ENCODE peak calls at places on chromosomes 5 and 9, in four cellular contexts. One of them, this sample, is unnamed.

GRCh38 chr5:157215143-157215825 is 34.6 kb downstream of the ITK start:
- DNase-seq in K562: no peak
- DNase-seq in HepG2: no peak
- DNase-seq in GM12878: peak; percentile 61
- DNase-seq in this sample: no peak

GRCh38 chr5:24208540-24209141 is 436.1 kb downstream of the CDH10 start:
- DNase-seq in K562: no peak
- DNase-seq in HepG2: no peak
- DNase-seq in GM12878: no peak
- DNase-seq in this sample: peak; percentile 13

GRCh38 chr5:56641635-56642255 is 173.6 kb upstream of the MAP3K1 start:
- DNase-seq in GM12878: no peak
- DNase-seq in HepG2: no peak
- DNase-seq in K562: no peak
- DNase-seq in this sample: no peak

GRCh38 chr9:120894404-120895226 is 17.6 kb upstream of the PHF19 start:
- DNase-seq in HepG2: no peak
- DNase-seq in GM12878: no peak
- DNase-seq in K562: peak; percentile 24
- DNase-seq in this sample: peak; percentile 65

GRCh38 chr5:142542906-142543305 is 143.0 kb downstream of the FGF1 start:
- DNase-seq in K562: no peak
- DNase-seq in GM12878: no peak
- DNase-seq in HepG2: no peak
- DNase-seq in this sample: no peak

GRCh38 chr5:133274597-133274935 is 222.8 kb downstream of the HSPA4 start:
- DNase-seq in HepG2: peak; percentile 68
- DNase-seq in K562: no peak
- DNase-seq in GM12878: no peak
- DNase-seq in this sample: no peak

GRCh38 chr5:72067682-72068470 is 39.4 kb upstream of the MAP1B start:
- DNase-seq in GM12878: no peak
- DNase-seq in HepG2: no peak
- DNase-seq in K562: peak; percentile 45
- DNase-seq in this sample: no peak

GRCh38 chr9:88587885-88588628 is 53.1 kb downstream of the NXNL2 start:
- DNase-seq in HepG2: no peak
- DNase-seq in GM12878: no peak
- DNase-seq in K562: no peak
- DNase-seq in this sample: no peak

GRCh38 chr5:34660444-34660843 is 4.3 kb downstream of the RAI14 start:
- DNase-seq in GM12878: no peak
- DNase-seq in K562: no peak
- DNase-seq in HepG2: no peak
- DNase-seq in this sample: no peak

GRCh38 chr9:79390077-79390673 is 181.6 kb upstream of the TLE4 start:
- DNase-seq in HepG2: no peak
- DNase-seq in K562: no peak
- DNase-seq in GM12878: no peak
- DNase-seq in this sample: no peak

GRCh38 chr5:179137643-179138567 is 77.7 kb downstream of the ZNF354C start:
- DNase-seq in HepG2: no peak
- DNase-seq in K562: no peak
- DNase-seq in GM12878: no peak
- DNase-seq in this sample: no peak

GRCh38 chr5:55959208-55959607 is 35.6 kb downstream of the IL6ST start:
- DNase-seq in HepG2: no peak
- DNase-seq in GM12878: no peak
- DNase-seq in K562: no peak
- DNase-seq in this sample: no peak

GRCh38 chr9:14245901-14246525 is 67.9 kb downstream of the NFIB start:
- DNase-seq in HepG2: no peak
- DNase-seq in GM12878: no peak
- DNase-seq in K562: no peak
- DNase-seq in this sample: no peak

GRCh38 chr5:36734422-36734821 is 128.0 kb downstream of the SLC1A3 start:
- DNase-seq in HepG2: peak; percentile 12
- DNase-seq in GM12878: no peak
- DNase-seq in K562: peak; percentile 70
- DNase-seq in this sample: no peak

GRCh38 chr9:117116084-117116483 is 298.8 kb downstream of the ASTN2 start:
- DNase-seq in HepG2: no peak
- DNase-seq in K562: no peak
- DNase-seq in GM12878: peak; percentile 33
- DNase-seq in this sample: no peak

GRCh38 chr9:129626944-129627297 is 958 bp downstream of the NTMT1 start:
- DNase-seq in K562: no peak
- DNase-seq in GM12878: no peak
- DNase-seq in HepG2: no peak
- DNase-seq in this sample: no peak

GRCh38 chr9:2749485-2749884 is 32.2 kb downstream of the KCNV2 start:
- DNase-seq in HepG2: no peak
- DNase-seq in K562: no peak
- DNase-seq in GM12878: no peak
- DNase-seq in this sample: no peak

GRCh38 chr5:53785924-53786323 is 225.5 kb downstream of the NDUFS4 start:
- DNase-seq in GM12878: no peak
- DNase-seq in HepG2: no peak
- DNase-seq in K562: no peak
- DNase-seq in this sample: no peak

GRCh38 chr5:44536650-44537260 is 147.5 kb upstream of the FGF10 start:
- DNase-seq in GM12878: no peak
- DNase-seq in HepG2: peak; percentile 25
- DNase-seq in K562: peak; percentile 49
- DNase-seq in this sample: no peak

GRCh38 chr9:126839301-126839700 is 21.1 kb upstream of the ZBTB34 start:
- DNase-seq in HepG2: no peak
- DNase-seq in K562: no peak
- DNase-seq in GM12878: no peak
- DNase-seq in this sample: no peak

GRCh38 chr9:10045598-10045997 is 567.2 kb downstream of the PTPRD start:
- DNase-seq in HepG2: no peak
- DNase-seq in K562: no peak
- DNase-seq in GM12878: no peak
- DNase-seq in this sample: no peak

GRCh38 chr9:68711281-68711680 is 6.2 kb downstream of the PIP5K1B start:
- DNase-seq in HepG2: no peak
- DNase-seq in K562: no peak
- DNase-seq in GM12878: no peak
- DNase-seq in this sample: no peak

GRCh38 chr5:161183559-161183958 is 331.5 kb upstream of the ATP10B start:
- DNase-seq in GM12878: no peak
- DNase-seq in HepG2: no peak
- DNase-seq in K562: no peak
- DNase-seq in this sample: no peak

GRCh38 chr5:4893063-4893744 is 246.9 kb upstream of the ADAMTS16 start:
- DNase-seq in HepG2: no peak
- DNase-seq in GM12878: no peak
- DNase-seq in K562: no peak
- DNase-seq in this sample: no peak

GRCh38 chr9:137141976-137142936 is 3.3 kb downstream of the GRIN1 start:
- DNase-seq in K562: no peak
- DNase-seq in GM12878: no peak
- DNase-seq in HepG2: no peak
- DNase-seq in this sample: no peak

GRCh38 chr5:134146651-134147544 is 29.9 kb downstream of the SKP1 start:
- DNase-seq in GM12878: no peak
- DNase-seq in K562: no peak
- DNase-seq in HepG2: no peak
- DNase-seq in this sample: peak; percentile 32

DNA sequence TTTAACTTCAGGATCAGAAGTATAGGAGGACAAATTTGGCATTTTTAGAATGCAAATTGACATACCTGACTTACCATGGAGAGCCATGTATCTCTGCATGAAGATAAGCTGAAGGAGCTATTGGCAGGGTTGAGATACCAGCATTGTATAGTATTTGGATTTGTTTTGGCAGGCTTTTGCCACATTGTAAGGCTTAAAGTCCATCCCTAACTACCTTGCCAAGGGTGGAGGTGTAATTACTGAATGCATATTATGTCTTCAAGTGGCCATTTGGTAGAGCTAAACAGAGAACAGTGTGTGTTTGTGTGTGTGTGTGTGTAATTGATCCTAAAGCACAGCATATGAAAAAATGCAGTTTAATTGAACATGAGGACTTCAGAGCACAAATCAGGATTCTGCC is 324.7 kb downstream of the FAM170A start:
- DNase-seq in HepG2: no peak
- DNase-seq in K562: no peak
- DNase-seq in GM12878: no peak
- DNase-seq in this sample: no peak
- TF ChIP-seq GABPA in HepG2: no peak
- TF ChIP-seq GABPA in K562: no peak
- TF ChIP-seq GABPA in GM12878: no peak
- TF ChIP-seq GABPA in this sample: no peak

DNA sequence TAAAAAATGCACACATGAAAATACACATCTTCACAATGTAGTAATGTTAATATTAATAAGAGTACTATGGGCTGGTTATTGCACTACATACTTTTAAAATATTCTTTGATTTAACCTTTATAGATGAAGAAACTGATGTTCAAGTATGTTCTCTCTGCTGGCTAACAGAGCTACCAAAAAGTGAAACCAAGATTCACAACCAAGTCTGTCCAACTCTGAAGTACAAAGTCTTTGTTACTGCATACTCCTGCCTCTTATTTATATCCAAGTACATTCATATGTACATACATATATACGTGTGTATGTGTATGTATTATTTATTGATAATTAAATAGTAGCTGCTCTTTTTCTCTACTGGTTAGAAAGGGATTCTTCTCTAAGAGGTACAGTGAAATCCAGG is 325.6 kb downstream of the BNC2 start:
- DNase-seq in GM12878: no peak
- DNase-seq in K562: no peak
- DNase-seq in HepG2: no peak
- DNase-seq in this sample: no peak
- TF ChIP-seq CREB1 in GM12878: no peak
- TF ChIP-seq CREB1 in K562: no peak
- TF ChIP-seq CREB1 in HepG2: no peak
- TF ChIP-seq CREB1 in this sample: no peak

DNA sequence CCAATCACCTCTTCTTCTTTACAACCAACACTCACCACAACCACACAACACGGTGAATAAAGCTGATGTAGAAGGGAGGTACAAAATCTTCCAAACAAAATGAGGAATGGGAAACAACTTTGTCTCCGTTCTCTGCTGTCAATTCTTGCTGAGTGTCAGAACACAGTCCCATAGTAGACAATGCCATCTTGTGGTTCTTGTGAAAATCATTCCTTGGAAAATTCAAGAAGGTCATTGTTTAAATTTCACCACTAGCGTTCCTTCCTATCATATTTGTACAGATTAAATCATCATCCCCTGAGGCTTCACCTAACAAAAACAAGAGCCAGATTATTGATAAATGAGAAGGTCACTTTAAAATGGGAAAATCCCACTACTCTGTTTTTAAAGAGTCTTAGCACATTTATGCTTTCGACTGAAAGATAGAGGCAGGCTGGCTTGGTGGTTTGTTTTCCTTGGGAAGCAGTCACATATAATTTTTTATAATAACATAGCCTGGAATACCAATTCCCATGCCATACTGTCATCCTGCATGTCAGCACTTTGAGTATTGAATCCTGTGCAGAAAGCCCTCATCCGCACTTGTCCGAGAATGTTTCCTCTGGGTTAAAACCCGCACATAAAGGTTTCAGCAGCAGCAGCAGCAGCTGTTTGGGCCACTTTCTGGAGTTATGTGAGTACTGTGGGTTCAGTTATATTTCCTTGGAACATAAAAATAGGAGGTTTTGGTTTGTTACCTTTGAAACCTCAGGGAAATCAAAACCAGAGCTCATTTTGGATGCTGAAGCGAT is 395.0 kb upstream of the SMARCA2 start:
- DNase-seq in K562: no peak
- DNase-seq in HepG2: peak; percentile 2
- DNase-seq in GM12878: no peak
- DNase-seq in this sample: no peak
- TF ChIP-seq GABPA in K562: no peak
- TF ChIP-seq GABPA in HepG2: no peak
- TF ChIP-seq GABPA in GM12878: no peak
- TF ChIP-seq GABPA in this sample: no peak

GRCh38 chr9:112396872-112397271 is 17.0 kb downstream of the HSDL2 start:
- DNase-seq in HepG2: peak; percentile 75
- DNase-seq in GM12878: no peak
- DNase-seq in K562: no peak
- DNase-seq in this sample: no peak
- TF ChIP-seq CREB1 in HepG2: no peak
- TF ChIP-seq CREB1 in GM12878: no peak
- TF ChIP-seq CREB1 in K562: no peak
- TF ChIP-seq CREB1 in this sample: no peak